ENCODE peak calls at places on chromosomes 3 and 15, in nine cellular contexts. A, E, L, U, P, T, M, D and W are unnamed samples. For H3K4me1, the result is how much of the 10 kb centered on the place peaks cover.

GRCh38 chr15:91948001-91948608 is 94.6 kb downstream of the SLCO3A1 start:
- DNase-seq in A (peak), E (no peak), L (peak), U (no peak), P (peak), T (peak), M (peak), D (peak), W (no peak)

GRCh38 chr3:107978116-107979057 is 112.4 kb downstream of the CD47 start:
- DNase-seq in A (no peak), E (no peak), L (no peak), U (no peak), P (no peak), T (no peak), M (no peak), D (no peak), W (no peak)

GRCh38 chr15:88878720-88879184 is 16.6 kb downstream of the HAPLN3 start:
- DNase-seq in A (peak), E (no peak), L (peak), U (no peak), P (no peak), T (peak), M (peak), D (no peak), W (no peak)

GRCh38 chr3:168476360-168476980 is 380.7 kb upstream of the GOLIM4 start:
- DNase-seq in A (no peak), E (no peak), L (no peak), U (no peak), P (no peak), T (no peak), M (no peak), D (no peak), W (no peak)

GRCh38 chr3:155052470-155052869 is 27.6 kb upstream of the MME start:
- DNase-seq in A (no peak), E (no peak), L (no peak), U (no peak), P (no peak), T (no peak), M (no peak), D (no peak), W (no peak)

GRCh38 chr15:80854104-80854503 is 74.9 kb downstream of the CEMIP start:
- DNase-seq in A (no peak), E (no peak), L (no peak), U (no peak), P (no peak), T (peak), M (no peak), D (no peak), W (no peak)

GRCh38 chr15:89556413-89557262 is 18.6 kb upstream of the TICRR start:
- DNase-seq in A (peak), E (no peak), L (peak), U (no peak), P (peak), T (peak), M (peak), D (peak), W (peak)

GRCh38 chr3:166187237-166187636 is 350.0 kb upstream of the BCHE start:
- DNase-seq in A (no peak), E (no peak), L (no peak), U (no peak), P (no peak), T (no peak), M (no peak), D (no peak), W (no peak)

GRCh38 chr15:85926834-85927233 is 132.1 kb upstream of the KLHL25 start:
- DNase-seq in A (no peak), E (no peak), L (no peak), U (no peak), P (no peak), T (no peak), M (no peak), D (no peak), W (no peak)

GRCh38 chr3:156812521-156813335 is 13.4 kb upstream of the LEKR1 start:
- DNase-seq in A (peak), E (no peak), L (peak), U (no peak), P (peak), T (peak), M (peak), D (no peak), W (peak)

GRCh38 chr3:37687966-37688365 is 173.7 kb upstream of the CTDSPL start:
- DNase-seq in A (no peak), E (no peak), L (no peak), U (no peak), P (no peak), T (no peak), M (no peak), D (no peak), W (no peak)

GRCh38 chr3:52636673-52637072 is 49.0 kb downstream of the PBRM1 start:
- DNase-seq in A (no peak), E (no peak), L (no peak), U (no peak), P (peak), T (peak), M (no peak), D (no peak), W (no peak)

GRCh38 chr15:56917652-56918045 is 795 bp upstream of the TCF12 start:
- DNase-seq in A (no peak), E (no peak), L (no peak), U (no peak), P (no peak), T (no peak), M (peak), D (no peak), W (no peak)

GRCh38 chr15:68623301-68623892 is 44.6 kb downstream of the CORO2B start:
- DNase-seq in A (no peak), E (no peak), L (no peak), U (no peak), P (no peak), T (no peak), M (no peak), D (peak), W (no peak)

GRCh38 chr3:63863150-63864007 is at the start of the genes ATXN7 and THOC7:
- DNase-seq in A (peak), E (no peak), L (peak), U (no peak), P (peak), T (peak), M (peak), D (peak), W (peak)

GRCh38 chr3:19046440-19046839 is 101.9 kb upstream of the KCNH8 start:
- DNase-seq in A (peak), E (no peak), L (no peak), U (no peak), P (no peak), T (peak), M (no peak), D (no peak), W (no peak)

GRCh38 chr3:83523470-83524073 is 1435.2 kb upstream of the CADM2 start:
- DNase-seq in A (peak), E (no peak), L (peak), U (no peak), P (peak), T (peak), M (peak), D (peak), W (peak)

GRCh38 chr3:52028572-52028971 is 27.8 kb downstream of the DUSP7 start:
- DNase-seq in A (peak), E (no peak), L (no peak), U (no peak), P (peak), T (no peak), M (no peak), D (peak), W (no peak)

GRCh38 chr3:27730774-27731659 is 8.9 kb upstream of the EOMES start:
- DNase-seq in A (no peak), E (no peak), L (no peak), U (no peak), P (no peak), T (no peak), M (no peak), D (no peak), W (no peak)

GRCh38 chr3:24684506-24685023 is 189.9 kb upstream of the THRB start:
- DNase-seq in A (peak), E (no peak), L (no peak), U (no peak), P (no peak), T (no peak), M (no peak), D (no peak), W (no peak)

GRCh38 chr3:56796202-56796601 is 5.5 kb downstream of the ARHGEF3 start:
- DNase-seq in A (peak), E (no peak), L (peak), U (no peak), P (peak), T (peak), M (no peak), D (no peak), W (no peak)

GRCh38 chr3:136632625-136633081 is 119.5 kb downstream of the STAG1 start:
- DNase-seq in A (peak), E (no peak), L (no peak), U (no peak), P (peak), T (no peak), M (no peak), D (no peak), W (no peak)

GRCh38 chr3:155859859-155860258 is 5.6 kb upstream of the SLC33A1 start:
- DNase-seq in A (peak), E (no peak), L (no peak), U (no peak), P (no peak), T (peak), M (peak), D (no peak), W (no peak)

GRCh38 chr3:24686764-24687163 is 192.1 kb upstream of the THRB start:
- DNase-seq in A (peak), E (no peak), L (no peak), U (no peak), P (peak), T (peak), M (no peak), D (no peak), W (no peak)

GRCh38 chr15:51966192-51966591 is 5.4 kb downstream of the LEO1 start:
- DNase-seq in A (no peak), E (no peak), L (no peak), U (no peak), P (no peak), T (no peak), M (no peak), D (no peak), W (no peak)

GRCh38 chr3:43243590-43244587 is 42.5 kb upstream of the SNRK start:
- DNase-seq in A (no peak), E (peak), L (no peak), U (no peak), P (no peak), T (peak), M (no peak), D (no peak), W (no peak)

GRCh38 chr3:45870099-45870498 is 16.2 kb upstream of the CCR9 start:
- DNase-seq in A (no peak), E (no peak), L (no peak), U (no peak), P (no peak), T (no peak), M (no peak), D (no peak), W (no peak)

GRCh38 chr15:34357653-34358052 is 9.3 kb downstream of the LPCAT4 start:
- DNase-seq in A (no peak), E (no peak), L (no peak), U (no peak), P (no peak), T (no peak), M (no peak), D (no peak), W (no peak)

GRCh38 chr15:99121691-99122410 is 17.0 kb downstream of the SYNM start:
- DNase-seq in A (no peak), E (no peak), L (no peak), U (no peak), P (no peak), T (no peak), M (no peak), D (no peak), W (no peak)

GRCh38 chr3:138950006-138950644 is 3.1 kb downstream of the FOXL2NB start:
- DNase-seq in A (no peak), E (no peak), L (peak), U (no peak), P (no peak), T (peak), M (no peak), D (no peak), W (no peak)

GRCh38 chr15:67091966-67092677 is 26.7 kb downstream of the SMAD3 start:
- DNase-seq in A (no peak), E (no peak), L (no peak), U (no peak), P (no peak), T (no peak), M (no peak), D (no peak), W (no peak)

GRCh38 chr3:159762981-159763465 is 225.6 kb upstream of the IL12A start:
- DNase-seq in A (peak), E (no peak), L (no peak), U (peak), P (peak), T (peak), M (peak), D (peak), W (peak)

GRCh38 chr3:180322829-180323228 is 279.1 kb upstream of the TTC14 start:
- DNase-seq in A (no peak), E (no peak), L (no peak), U (no peak), P (no peak), T (no peak), M (no peak), D (no peak), W (no peak)

DNA sequence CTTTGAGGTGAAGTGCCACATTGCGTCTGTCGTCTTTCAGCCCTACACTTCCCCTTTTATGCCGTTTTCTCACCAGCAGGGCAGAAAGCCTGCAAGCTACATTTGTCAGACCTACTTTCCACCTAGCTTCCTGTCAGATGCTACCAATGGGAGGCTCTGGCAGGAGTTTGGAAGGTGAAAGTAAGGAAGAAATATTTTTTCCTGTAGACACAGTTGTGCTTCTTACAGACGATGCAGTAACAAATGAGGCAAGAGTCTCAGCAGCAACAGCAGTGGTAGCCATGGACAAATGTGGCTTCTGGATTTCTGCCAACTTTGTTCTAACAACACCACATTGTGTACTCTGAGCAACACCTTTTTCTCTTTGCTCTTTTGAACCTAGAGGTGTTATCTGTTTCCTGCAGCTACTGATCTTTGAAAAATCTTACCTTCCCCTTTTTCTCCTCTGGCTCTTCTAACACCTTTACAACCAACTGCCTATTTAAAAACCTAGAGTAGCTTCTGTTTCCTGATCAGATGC is 70.6 kb upstream of the STT3B start:
- DNase-seq in A (no peak), E (no peak), L (no peak), U (no peak), P (peak), T (peak), M (no peak), D (no peak), W (no peak)
- TF ChIP-seq CTCF in A (no peak), E (no peak), L (no peak), U (no peak), P (no peak), T (no peak), M (no peak), D (no peak), W (peak)

GRCh38 chr3:188421836-188422540 is 268.0 kb downstream of the LPP start:
- DNase-seq in A (no peak), E (no peak), L (peak), U (no peak), P (no peak), T (no peak), M (no peak), D (peak), W (no peak)
- H3K4me1 ChIP-seq in A (under half), E (under half), L (under half), U (under half), P (under half), T (under half), M (under half), D (under half), W (under half)

DNA sequence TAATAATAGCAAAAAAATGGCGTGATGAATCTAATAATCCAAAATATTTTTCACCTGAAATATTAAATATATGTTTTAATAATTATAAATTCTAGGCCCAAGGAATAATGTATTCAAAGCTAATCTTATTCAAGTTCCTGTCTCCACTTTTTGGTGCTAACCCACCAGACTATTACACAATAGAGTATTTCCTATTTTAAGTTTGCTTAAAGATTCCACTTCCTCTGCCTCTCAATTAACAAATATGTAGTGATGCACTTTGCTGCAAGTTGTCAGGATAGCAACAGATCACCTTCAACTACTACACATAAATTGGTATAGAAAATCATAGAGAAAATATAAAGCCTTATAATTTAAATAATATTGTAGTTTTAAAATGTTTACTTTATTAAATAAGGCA is 467.5 kb downstream of the C3orf38 start:
- DNase-seq in A (no peak), E (no peak), L (no peak), U (no peak), P (no peak), T (no peak), M (no peak), D (no peak), W (no peak)
- H3K27ac ChIP-seq in A (no peak), E (no peak), L (no peak), U (no peak), P (no peak), T (no peak), M (no peak), D (no peak), W (no peak)

DNA sequence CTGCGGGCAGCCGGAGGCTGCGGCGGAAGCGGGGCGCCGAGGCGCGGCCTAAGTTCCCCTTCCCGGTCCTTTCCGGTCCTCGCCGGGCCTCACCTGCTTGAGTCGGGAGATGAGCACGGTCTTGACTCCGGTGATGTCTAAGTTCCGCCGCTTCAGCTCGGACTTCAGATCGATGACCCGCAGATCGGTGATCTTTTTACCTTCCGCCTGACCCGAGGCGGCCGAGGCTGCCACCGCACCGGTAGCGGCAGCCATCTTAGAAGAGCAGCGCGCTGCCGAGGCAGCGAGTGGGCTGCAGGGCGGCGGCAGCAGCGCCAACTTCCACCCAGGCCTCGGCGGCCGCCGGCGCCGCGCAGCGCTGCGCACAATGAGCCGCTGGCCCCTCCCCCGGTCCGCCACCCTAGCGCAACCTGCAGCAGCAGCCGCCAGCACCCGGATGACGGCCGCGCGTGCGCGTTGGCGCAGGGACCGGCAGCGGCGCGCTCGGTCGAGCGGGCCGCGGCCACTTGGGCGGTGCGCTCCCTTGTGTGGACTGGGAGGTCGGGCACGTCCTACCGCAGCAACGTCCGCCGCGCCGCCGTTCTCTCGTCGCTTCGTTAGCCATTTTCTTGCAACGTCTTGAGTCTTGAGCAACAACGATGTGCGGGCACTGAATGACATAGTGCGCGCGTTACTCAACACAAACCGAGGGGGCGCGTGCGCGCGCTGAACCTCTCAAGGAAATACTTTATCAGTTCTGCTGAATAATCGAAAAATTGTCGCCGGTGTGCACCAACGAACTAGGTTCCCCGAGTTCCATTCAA is at the start of gene SLTM:
- DNase-seq in A (peak), E (peak), L (peak), U (peak), P (peak), T (peak), M (peak), D (peak), W (peak)
- TF ChIP-seq CTCF in A (peak), E (peak), L (no peak), U (peak), P (no peak), T (peak), M (peak), D (peak), W (peak)

DNA sequence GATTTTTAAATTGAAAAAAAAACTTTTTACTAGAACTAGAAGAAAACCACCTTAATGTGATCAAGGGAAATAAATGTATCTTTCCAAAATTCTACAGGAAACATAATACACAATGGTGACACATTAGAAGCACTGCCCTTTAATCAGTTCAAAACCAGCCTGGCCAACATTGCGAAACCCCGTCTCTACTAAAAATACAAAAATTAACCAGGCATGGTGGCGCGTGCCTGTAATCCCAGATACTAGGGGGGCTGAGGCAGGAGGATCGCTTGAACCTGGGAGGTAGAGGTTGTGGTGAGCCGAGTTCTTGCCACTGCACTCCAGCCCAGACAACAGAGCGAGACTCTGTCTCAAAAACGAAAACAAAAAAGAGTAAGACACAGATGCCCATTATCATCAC is 134.5 kb downstream of the TBC1D5 start:
- DNase-seq in A (no peak), E (no peak), L (no peak), U (no peak), P (no peak), T (no peak), M (no peak), D (no peak), W (no peak)
- H3K4me1 ChIP-seq in A (under half), E (under half), L (under half), U (under half), P (under half), T (under half), M (under half), D (under half), W (under half)

DNA sequence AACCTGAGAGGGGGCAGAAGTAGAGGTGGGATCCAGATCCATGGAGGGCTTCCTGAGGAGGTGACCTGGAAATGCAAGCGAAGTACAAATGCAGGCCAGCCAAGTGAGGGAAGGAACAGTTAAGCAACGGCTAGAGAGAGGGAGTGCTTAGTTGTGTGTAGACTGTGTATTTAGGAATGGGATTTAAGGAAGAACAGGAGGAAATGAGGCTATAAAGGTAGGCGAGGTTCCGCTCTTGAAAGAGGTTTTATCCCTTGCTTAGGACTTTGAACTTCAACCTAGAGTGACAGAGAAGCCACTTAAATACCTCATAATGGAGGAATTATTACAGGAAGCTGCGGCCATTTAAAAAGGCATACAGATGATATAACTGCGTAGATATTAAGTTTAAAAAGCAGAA is 295.1 kb downstream of the THSD4 start:
- DNase-seq in A (no peak), E (no peak), L (no peak), U (no peak), P (no peak), T (no peak), M (no peak), D (no peak), W (no peak)
- H3K27ac ChIP-seq in A (no peak), E (no peak), L (no peak), U (peak), P (no peak), T (no peak), M (peak), D (no peak), W (no peak)